ENCODE peak calls at places on chromosomes 6 and 20, in four cellular contexts. I is ELR; N is stromal cell of bone marrow; Z is stimulated activated effector memory CD8-positive, alpha-beta T cell treated with anti-CD3 and anti-CD28 coated beads, Interleukin-12 subunit alpha, Interleukin-12 subunit beta, amount 100 ng/mL, for 72 hours. K is an unnamed sample.

GRCh38 chr20:833121-833449 is 430 bp upstream of the FAM110A start:
- DNase-seq in I (no peak), N (peak), Z (no peak), K (no peak)

GRCh38 chr20:49610701-49611538 is 43.0 kb upstream of the PTGIS start:
- DNase-seq in I (peak), N (no peak), Z (peak), K (peak)

GRCh38 chr6:20481281-20481680 is 53.0 kb upstream of the CDKAL1 start:
- DNase-seq in I (no peak), N (no peak), Z (no peak), K (no peak)

GRCh38 chr20:3134151-3134550 is 25.5 kb downstream of the FASTKD5 start:
- DNase-seq in I (no peak), N (no peak), Z (no peak), K (peak)

GRCh38 chr20:25148181-25148981 is 47.1 kb upstream of the ENTPD6 start:
- DNase-seq in I (peak), N (peak), Z (no peak), K (peak)

GRCh38 chr6:35635601-35636597 is 52.8 kb downstream of the FKBP5 start:
- DNase-seq in I (no peak), N (no peak), Z (no peak), K (no peak)

GRCh38 chr20:1888796-1889463 is 6.3 kb upstream of the SIRPA start:
- DNase-seq in I (peak), N (no peak), Z (no peak), K (peak)

GRCh38 chr6:108937170-108937569 is 88.9 kb downstream of the ARMC2 start:
- DNase-seq in I (no peak), N (no peak), Z (no peak), K (no peak)

GRCh38 chr6:16205377-16206144 is 32.8 kb upstream of the GMPR start:
- DNase-seq in I (peak), N (peak), Z (no peak), K (peak)

GRCh38 chr20:647479-648019 is 5.5 kb downstream of the SRXN1 start:
- DNase-seq in I (no peak), N (no peak), Z (no peak), K (no peak)

GRCh38 chr20:59936409-59936808 is 3.0 kb upstream of the SYCP2 start:
- DNase-seq in I (no peak), N (no peak), Z (no peak), K (no peak)

GRCh38 chr6:41976794-41977484 is 35.3 kb upstream of the CCND3 start:
- DNase-seq in I (peak), N (peak), Z (no peak), K (peak)

GRCh38 chr6:84052204-84052882 is 18.8 kb downstream of the MRAP2 start:
- DNase-seq in I (peak), N (peak), Z (no peak), K (peak)

GRCh38 chr20:13363473-13363872 is 142.4 kb downstream of the ISM1 start:
- DNase-seq in I (no peak), N (no peak), Z (no peak), K (no peak)

GRCh38 chr20:57672164-57672563 is 37.7 kb downstream of the PMEPA1 start:
- DNase-seq in I (no peak), N (no peak), Z (no peak), K (no peak)

GRCh38 chr6:21707527-21707926 is 114.0 kb downstream of the SOX4 start:
- DNase-seq in I (no peak), N (no peak), Z (no peak), K (no peak)

GRCh38 chr20:61958773-61959172 is 106.9 kb downstream of the TAF4 start:
- DNase-seq in I (no peak), N (no peak), Z (no peak), K (no peak)

GRCh38 chr20:44448753-44449546 is 26.7 kb upstream of the TTPAL start:
- DNase-seq in I (peak), N (no peak), Z (no peak), K (peak)

GRCh38 chr6:13764996-13765395 is 49.4 kb downstream of the MCUR1 start:
- DNase-seq in I (no peak), N (no peak), Z (no peak), K (no peak)

GRCh38 chr6:131265939-131266338 is 130.7 kb downstream of the AKAP7 start:
- DNase-seq in I (no peak), N (no peak), Z (no peak), K (no peak)

GRCh38 chr6:105994522-105995402 is 91.4 kb upstream of the PRDM1 start:
- DNase-seq in I (peak), N (peak), Z (peak), K (peak)

GRCh38 chr6:33441457-33441856 is 12.9 kb upstream of the ZBTB9 start:
- DNase-seq in I (no peak), N (no peak), Z (no peak), K (no peak)

GRCh38 chr6:56766806-56767178 is 124.1 kb upstream of the DST start:
- DNase-seq in I (peak), N (peak), Z (no peak), K (peak)

GRCh38 chr6:16294371-16294770 is 56.0 kb downstream of the GMPR start:
- DNase-seq in I (no peak), N (no peak), Z (no peak), K (no peak)

GRCh38 chr20:56702931-56703840 is 74.1 kb downstream of the TFAP2C start:
- DNase-seq in I (no peak), N (no peak), Z (no peak), K (no peak)

GRCh38 chr20:4012631-4013030 is 2.7 kb downstream of the RNF24 start:
- DNase-seq in I (peak), N (no peak), Z (no peak), K (peak)

GRCh38 chr6:63573899-63574553 is 1.7 kb downstream of the LOC128125822 start:
- DNase-seq in I (peak), N (peak), Z (peak), K (peak)

GRCh38 chr20:62536731-62537401 is 61.1 kb upstream of the GATA5 start:
- DNase-seq in I (peak), N (peak), Z (no peak), K (peak)

GRCh38 chr6:168681748-168682147 is 240.8 kb downstream of the SMOC2 start:
- DNase-seq in I (no peak), N (no peak), Z (no peak), K (no peak)

GRCh38 chr20:58930496-58930895 is 50.6 kb upstream of the NELFCD start:
- DNase-seq in I (peak), N (no peak), Z (peak), K (no peak)

GRCh38 chr6:138289739-138290138 is 71.4 kb upstream of the PBOV1 start:
- DNase-seq in I (peak), N (no peak), Z (no peak), K (peak)

GRCh38 chr6:6711832-6712231 is 123.3 kb downstream of the LY86 start:
- DNase-seq in I (no peak), N (no peak), Z (no peak), K (no peak)

GRCh38 chr20:2521369-2522305 is 12.9 kb upstream of the ZNF343 start:
- DNase-seq in I (peak), N (no peak), Z (peak), K (peak)

GRCh38 chr6:43706788-43707187 is 19.2 kb upstream of the MRPS18A start:
- DNase-seq in I (no peak), N (no peak), Z (no peak), K (no peak)

GRCh38 chr6:30782425-30783014 is 38.2 kb upstream of the IER3 start:
- DNase-seq in I (peak), N (peak), Z (no peak), K (peak)

GRCh38 chr6:118939683-118940082 is 4.7 kb upstream of the MCM9 start:
- DNase-seq in I (no peak), N (no peak), Z (no peak), K (no peak)

GRCh38 chr20:41110930-41111577 is 26.3 kb upstream of the PLCG1 start:
- DNase-seq in I (no peak), N (no peak), Z (no peak), K (no peak)

K was measured in EH.